ENCODE peak calls at places on chromosome 18, in four cellular contexts. C is HCT116; E is CD8-positive, alpha-beta T cell; D is AG10803. M is an unnamed sample.

GRCh38 chr18:5625076-5625475 is 81.3 kb upstream of the EPB41L3 start:
- DNase-seq in C (no peak), E (no peak), D (no peak), M (no peak)

GRCh38 chr18:70411886-70412443 is 123.1 kb downstream of the SOCS6 start:
- DNase-seq in C (no peak), E (no peak), D (no peak), M (no peak)

GRCh38 chr18:54127759-54128378 is 96.6 kb downstream of the MBD2 start:
- DNase-seq in C (peak; percentile 35), E (no peak), D (peak; percentile 65), M (no peak)

GRCh38 chr18:35514283-35514682 is 16.5 kb upstream of the INO80C start:
- DNase-seq in C (no peak), E (no peak), D (no peak), M (no peak)

GRCh38 chr18:37985126-37985525 is 419.5 kb upstream of the CELF4 start:
- DNase-seq in C (no peak), E (no peak), D (no peak), M (no peak)

GRCh38 chr18:46756559-46757201 is at the start of gene ST8SIA5:
- DNase-seq in C (no peak), E (no peak), D (no peak), M (no peak)

GRCh38 chr18:2970762-2971659 is 41.9 kb downstream of the LPIN2 start:
- DNase-seq in C (no peak), E (peak; percentile 46), D (no peak), M (no peak)

GRCh38 chr18:28791101-28791500 is 614.2 kb upstream of the CDH2 start:
- DNase-seq in C (no peak), E (no peak), D (peak; percentile 18), M (no peak)

GRCh38 chr18:74963820-74964446 is 245.0 kb downstream of the PTGR3 start:
- DNase-seq in C (peak; percentile 33), E (no peak), D (peak; percentile 47), M (peak; percentile 24)

GRCh38 chr18:22872894-22873537 is 60.1 kb upstream of the RBBP8 start:
- DNase-seq in C (no peak), E (no peak), D (no peak), M (no peak)

GRCh38 chr18:59907172-59907571 is 7.4 kb downstream of the PMAIP1 start:
- DNase-seq in C (no peak), E (no peak), D (peak; percentile 8), M (no peak)

GRCh38 chr18:3605562-3606443 is 155.8 kb downstream of the TGIF1 start:
- DNase-seq in C (no peak), E (no peak), D (peak; percentile 80), M (no peak)

GRCh38 chr18:77461062-77461693 is 211.5 kb downstream of the GALR1 start:
- DNase-seq in C (no peak), E (no peak), D (no peak), M (no peak)

GRCh38 chr18:21115519-21116411 is 4.2 kb upstream of the ROCK1 start:
- DNase-seq in C (no peak), E (no peak), D (peak; percentile 94), M (no peak)

GRCh38 chr18:34834897-34835296 is 124.8 kb downstream of the DTNA start:
- DNase-seq in C (no peak), E (no peak), D (peak; percentile 32), M (no peak)

GRCh38 chr18:7566587-7567486 is at the start of gene PTPRM:
- DNase-seq in C (peak; percentile 1), E (peak; percentile 7), D (peak; percentile 83), M (no peak)

GRCh38 chr18:24271381-24272331 is 126.0 kb downstream of the OSBPL1A start:
- DNase-seq in C (peak; percentile 49), E (no peak), D (peak; percentile 71), M (no peak)

GRCh38 chr18:32095571-32096229 is 4.0 kb downstream of the RNF138 start:
- DNase-seq in C (no peak), E (no peak), D (no peak), M (no peak)

GRCh38 chr18:906416-907170 is 1.9 kb downstream of the ADCYAP1 start:
- DNase-seq in C (no peak), E (no peak), D (no peak), M (no peak)

GRCh38 chr18:79657342-79657996 is 22.1 kb upstream of the CTDP1 start:
- DNase-seq in C (no peak), E (no peak), D (no peak), M (no peak)

GRCh38 chr18:51134721-51135120 is 62.8 kb downstream of the MEX3C start:
- DNase-seq in C (no peak), E (no peak), D (no peak), M (no peak)

GRCh38 chr18:3380384-3380961 is 69.5 kb upstream of the TGIF1 start:
- DNase-seq in C (peak; percentile 24), E (no peak), D (no peak), M (no peak)

GRCh38 chr18:36305375-36305774 is 7.9 kb downstream of the FHOD3 start:
- DNase-seq in C (no peak), E (no peak), D (no peak), M (no peak)

GRCh38 chr18:48295586-48296311 is 113.4 kb downstream of the ZBTB7C start:
- DNase-seq in C (no peak), E (no peak), D (no peak), M (no peak)

DNA sequence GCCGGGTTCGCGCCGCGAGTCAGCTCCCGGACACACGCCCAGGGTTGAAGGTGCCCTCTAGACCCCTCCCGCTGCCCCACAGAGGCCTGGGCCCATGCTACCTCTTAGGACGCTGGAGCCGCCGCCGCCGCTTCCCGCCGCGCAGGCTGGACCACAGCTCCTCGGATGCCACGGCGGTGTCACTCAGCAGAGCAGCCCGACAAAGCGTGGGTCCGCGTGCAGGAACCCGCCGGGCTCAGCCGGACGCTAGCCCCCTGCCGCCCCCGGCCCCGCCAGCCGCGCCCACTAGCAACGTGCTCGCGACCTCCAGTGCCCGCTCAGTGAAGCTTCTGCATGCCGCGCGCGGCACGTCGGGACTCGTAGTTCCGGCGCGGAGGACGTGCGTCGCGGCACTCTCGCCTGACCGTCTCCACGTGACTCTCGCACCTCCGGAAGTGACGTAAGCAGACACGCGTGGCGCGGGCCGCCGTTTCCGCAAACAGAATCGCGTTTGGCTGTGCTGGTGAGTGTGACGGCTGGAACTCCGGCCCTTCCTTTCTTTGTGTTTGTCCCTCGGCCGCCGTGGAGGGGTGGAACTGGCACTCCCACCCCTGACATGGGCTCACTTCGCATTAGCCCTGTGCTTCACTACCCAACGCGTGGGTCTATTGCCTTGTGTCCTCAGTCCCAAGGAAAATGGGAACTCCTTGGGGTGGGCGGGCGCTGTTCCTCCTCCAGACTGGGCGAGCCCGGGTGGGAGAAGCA is at the start of the genes FAM210A and RNMT:
- DNase-seq in C (peak; percentile 90), E (peak; percentile 93), D (peak; percentile 95), M (peak; percentile 90)
- TF ChIP-seq CTCF in C (no peak), E (no peak), D (no peak), M (no peak)

GRCh38 chr18:26225915-26226228 is 373 bp upstream of the TAF4B start:
- DNase-seq in C (no peak), E (no peak), D (no peak), M (no peak)
- H3K4me3 ChIP-seq in C (peak overlapping the region; percentile 69), E (peak overlapping the region; percentile 63), D (peak overlapping the region; percentile 79), M (peak overlapping the region; percentile 97)

GRCh38 chr18:9914334-9914583 is 443 bp downstream of the VAPA start:
- DNase-seq in C (no peak), E (no peak), D (peak; percentile 29), M (no peak)

GRCh38 chr18:9916814-9917213 is 3.0 kb downstream of the VAPA start:
- DNase-seq in C (no peak), E (no peak), D (no peak), M (no peak)

GRCh38 chr18:9916067-9916684 is 2.4 kb downstream of the VAPA start:
- DNase-seq in C (no peak), E (no peak), D (peak; percentile 36), M (no peak)

GRCh38 chr18:9914584-9915290 is 921 bp downstream of the VAPA start:
- DNase-seq in C (peak; percentile 49), E (peak; percentile 79), D (peak; percentile 74), M (peak; percentile 34)

DNA sequence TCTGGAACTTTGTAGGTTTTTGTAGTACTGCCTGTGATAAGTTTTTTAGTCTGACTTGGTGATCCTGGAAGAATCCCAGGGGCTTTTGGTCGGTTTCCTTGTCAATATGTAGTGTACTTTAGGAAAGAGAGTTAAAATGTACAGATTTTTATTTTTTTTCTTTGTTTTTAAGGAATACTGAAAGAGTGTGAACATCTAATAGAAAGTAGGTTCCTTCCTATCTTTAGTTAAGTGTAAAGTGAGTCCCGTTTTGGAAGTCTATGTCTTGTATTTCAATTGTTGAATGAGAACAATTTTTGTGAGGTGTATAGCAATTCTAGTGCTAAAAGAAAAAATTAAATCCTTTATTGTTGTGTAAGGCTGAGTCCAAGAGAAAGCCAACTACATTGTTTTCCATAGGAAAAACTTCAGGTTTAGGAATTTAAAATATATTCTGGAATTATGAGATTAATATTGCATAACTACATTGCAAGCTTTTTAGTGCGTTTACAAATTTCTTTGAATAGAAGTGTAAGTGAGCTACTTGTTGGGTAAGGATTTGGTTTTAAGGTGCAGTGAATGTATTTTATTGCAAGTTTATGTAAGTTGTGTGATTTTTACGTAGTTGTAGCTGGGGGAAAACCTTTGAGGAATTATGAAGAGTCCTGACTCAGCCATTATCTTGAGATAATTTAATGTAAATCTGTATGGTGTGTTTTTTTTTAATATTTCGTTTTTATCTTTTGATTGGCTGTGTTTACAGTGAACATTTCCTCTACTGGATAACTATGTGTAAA is 1.7 kb downstream of the VAPA start:
- DNase-seq in C (no peak), E (no peak), D (no peak), M (no peak)
- TF ChIP-seq CTCF in C (no peak), E (no peak), D (no peak), M (no peak)

GRCh38 chr18:9913151-9913525 is 678 bp upstream of the VAPA start:
- DNase-seq in C (no peak), E (no peak), D (no peak), M (no peak)

GRCh38 chr18:9910071-9910470 is 3.7 kb upstream of the VAPA start:
- DNase-seq in C (no peak), E (no peak), D (no peak), M (no peak)

GRCh38 chr18:9910709-9911108 is 3.1 kb upstream of the VAPA start:
- DNase-seq in C (no peak), E (no peak), D (no peak), M (no peak)

GRCh38 chr18:9918016-9918680 is 4.3 kb downstream of the VAPA start:
- DNase-seq in C (no peak), E (no peak), D (no peak), M (no peak)

DNA sequence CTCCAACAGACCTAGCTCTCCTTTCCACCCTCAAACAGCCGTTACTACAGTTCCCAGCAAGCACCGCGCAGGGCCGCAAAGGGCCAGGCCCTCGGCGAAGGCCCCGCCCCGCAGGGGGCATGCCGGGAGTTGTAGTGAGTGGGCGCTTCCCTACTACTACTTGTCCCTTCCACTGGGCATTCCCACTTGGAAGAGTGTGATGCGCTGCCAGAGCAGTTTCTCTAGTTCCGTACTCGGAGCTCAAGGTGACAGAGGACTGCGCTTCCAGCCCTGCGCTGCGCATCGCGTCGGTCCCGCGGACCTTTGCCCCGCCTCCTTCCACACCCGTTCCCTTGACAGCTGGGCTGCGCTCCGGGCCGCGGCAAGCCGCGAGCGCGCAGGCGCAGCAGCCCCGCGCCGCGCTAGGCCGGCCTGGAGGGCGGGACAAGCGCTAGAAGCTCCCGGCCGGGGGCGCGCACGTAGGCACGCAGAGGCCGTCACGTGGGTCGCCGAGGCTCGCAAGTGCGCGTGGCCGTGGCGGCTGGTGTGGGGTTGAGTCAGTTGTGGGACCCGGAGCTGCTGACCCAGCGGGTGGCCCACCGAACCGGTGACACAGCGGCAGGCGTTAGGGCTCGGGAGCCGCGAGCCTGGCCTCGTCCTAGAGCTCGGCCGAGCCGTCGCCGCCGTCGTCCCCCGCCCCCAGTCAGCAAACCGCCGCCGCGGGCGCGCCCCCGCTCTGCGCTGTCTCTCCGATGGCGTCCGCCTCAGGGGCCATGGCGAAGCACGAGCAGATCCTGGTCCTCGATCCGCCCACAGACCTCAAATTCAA is at the start of gene VAPA:
- DNase-seq in C (peak; percentile 90), E (peak; percentile 91), D (peak; percentile 94), M (peak; percentile 85)
- H3K4me3 ChIP-seq in C (peak within 1 kb of the TSS; percentile 78), E (peak within 1 kb of the TSS; percentile 99), D (peak within 1 kb of the TSS; percentile 77), M (peak within 1 kb of the TSS; percentile 95)